ENCODE peak calls at places on chromosomes 2 and 18, in six cellular contexts. One of them, this sample, is unnamed.

GRCh38 chr2:144671695-144672094 is 151.8 kb upstream of the ZEB2 start:
- DNase-seq in ureter: no peak
- DNase-seq in AG04450: no peak
- DNase-seq in activated naive CD4-positive, alpha-beta T cell treated with Interleukin-2 at 50 U/mL for 16 hours: no peak
- DNase-seq in iPS-NIHi11: no peak
- DNase-seq in ovary: no peak
- DNase-seq in this sample: no peak

GRCh38 chr2:28048341-28048740 is 157.8 kb downstream of the BABAM2 start:
- DNase-seq in ureter: no peak
- DNase-seq in AG04450: no peak
- DNase-seq in activated naive CD4-positive, alpha-beta T cell treated with Interleukin-2 at 50 U/mL for 16 hours: no peak
- DNase-seq in iPS-NIHi11: no peak
- DNase-seq in ovary: no peak
- DNase-seq in this sample: no peak

GRCh38 chr2:236600892-236601291 is 31.3 kb downstream of the ACKR3 start:
- DNase-seq in ureter: no peak
- DNase-seq in AG04450: no peak
- DNase-seq in activated naive CD4-positive, alpha-beta T cell treated with Interleukin-2 at 50 U/mL for 16 hours: no peak
- DNase-seq in iPS-NIHi11: no peak
- DNase-seq in ovary: no peak
- DNase-seq in this sample: no peak

GRCh38 chr2:223000872-223001825 is 50.8 kb upstream of the KCNE4 start:
- DNase-seq in ureter: no peak
- DNase-seq in AG04450: no peak
- DNase-seq in activated naive CD4-positive, alpha-beta T cell treated with Interleukin-2 at 50 U/mL for 16 hours: no peak
- DNase-seq in iPS-NIHi11: no peak
- DNase-seq in ovary: no peak
- DNase-seq in this sample: no peak

GRCh38 chr18:46556590-46557206 is 100.3 kb downstream of the LOXHD1 start:
- DNase-seq in ureter: no peak
- DNase-seq in AG04450: no peak
- DNase-seq in activated naive CD4-positive, alpha-beta T cell treated with Interleukin-2 at 50 U/mL for 16 hours: no peak
- DNase-seq in iPS-NIHi11: no peak
- DNase-seq in ovary: no peak
- DNase-seq in this sample: no peak

GRCh38 chr2:227447606-227448005 is 24.4 kb upstream of the AGFG1 start:
- DNase-seq in ureter: no peak
- DNase-seq in AG04450: peak
- DNase-seq in activated naive CD4-positive, alpha-beta T cell treated with Interleukin-2 at 50 U/mL for 16 hours: no peak
- DNase-seq in iPS-NIHi11: no peak
- DNase-seq in ovary: no peak
- DNase-seq in this sample: no peak

GRCh38 chr2:217621391-217621801 is 381.4 kb downstream of the TNS1 start:
- DNase-seq in ureter: no peak
- DNase-seq in AG04450: no peak
- DNase-seq in activated naive CD4-positive, alpha-beta T cell treated with Interleukin-2 at 50 U/mL for 16 hours: no peak
- DNase-seq in iPS-NIHi11: no peak
- DNase-seq in ovary: no peak
- DNase-seq in this sample: no peak

GRCh38 chr2:27823135-27823534 is 51.6 kb downstream of the MRPL33 start:
- DNase-seq in ureter: no peak
- DNase-seq in AG04450: no peak
- DNase-seq in activated naive CD4-positive, alpha-beta T cell treated with Interleukin-2 at 50 U/mL for 16 hours: no peak
- DNase-seq in iPS-NIHi11: no peak
- DNase-seq in ovary: no peak
- DNase-seq in this sample: no peak

GRCh38 chr2:51410351-51410750 is 378.4 kb upstream of the NRXN1 start:
- DNase-seq in ureter: no peak
- DNase-seq in AG04450: no peak
- DNase-seq in activated naive CD4-positive, alpha-beta T cell treated with Interleukin-2 at 50 U/mL for 16 hours: no peak
- DNase-seq in iPS-NIHi11: no peak
- DNase-seq in ovary: no peak
- DNase-seq in this sample: no peak

GRCh38 chr18:48279312-48279711 is 129.9 kb downstream of the ZBTB7C start:
- DNase-seq in ureter: no peak
- DNase-seq in AG04450: no peak
- DNase-seq in activated naive CD4-positive, alpha-beta T cell treated with Interleukin-2 at 50 U/mL for 16 hours: no peak
- DNase-seq in iPS-NIHi11: no peak
- DNase-seq in ovary: no peak
- DNase-seq in this sample: no peak